ENCODE peak calls at places on chromosomes 2 and 18, in four cellular contexts. I is neuronal stem cell, O is IMR-90, P is H9. W is an unnamed sample.

GRCh38 chr2:152847067-152847466 is 128.6 kb downstream of the ARL6IP6 start:
- DNase-seq in I (no peak), P (no peak), O (peak; percentile 59), W (peak; percentile 59)

GRCh38 chr2:58067001-58067400 is 20.4 kb downstream of the VRK2 start:
- DNase-seq in I (no peak), O (no peak), P (no peak), W (no peak)

GRCh38 chr2:120434909-120435308 is 89.0 kb downstream of the INHBB start:
- DNase-seq in P (peak; percentile 33), O (no peak), I (no peak), W (no peak)

GRCh38 chr2:207067476-207067875 is 98.3 kb downstream of the KLF7 start:
- DNase-seq in I (no peak), O (no peak), P (no peak), W (peak; percentile 27)

GRCh38 chr2:127422631-127423475 is 4.6 kb downstream of the PROC start:
- DNase-seq in O (no peak), I (no peak), P (peak; percentile 79), W (peak; percentile 47)

GRCh38 chr2:62038980-62039771 is 133.7 kb downstream of the COMMD1 start:
- DNase-seq in P (no peak), I (no peak), O (peak; percentile 55), W (no peak)

GRCh38 chr2:61905372-61906186 is at the start of gene COMMD1:
- DNase-seq in P (peak; percentile 79), O (peak; percentile 60), I (peak; percentile 57), W (peak; percentile 75)

GRCh38 chr18:70422061-70422965 is 133.5 kb downstream of the SOCS6 start:
- DNase-seq in I (no peak), O (peak; percentile 93), P (no peak), W (peak; percentile 67)

GRCh38 chr2:113754989-113755689 is 1.3 kb downstream of the SLC35F5 start:
- DNase-seq in I (no peak), P (no peak), O (no peak), W (no peak)

GRCh38 chr2:119218478-119219064 is 5.1 kb upstream of the STEAP3 start:
- DNase-seq in O (peak; percentile 74), P (peak; percentile 77), I (no peak), W (peak; percentile 71)

GRCh38 chr2:66995636-66996035 is 401.5 kb upstream of the ETAA1 start:
- DNase-seq in I (no peak), O (no peak), P (no peak), W (no peak)

GRCh38 chr2:145744541-145745386 is 1224.8 kb upstream of the ZEB2 start:
- DNase-seq in O (peak; percentile 95), P (no peak), I (no peak), W (no peak)

GRCh38 chr18:2050016-2050415 is 521.3 kb downstream of the METTL4 start:
- DNase-seq in O (no peak), I (no peak), P (no peak), W (no peak)

GRCh38 chr2:2175381-2176090 is 155.5 kb downstream of the MYT1L start:
- DNase-seq in O (no peak), I (peak; percentile 9), P (no peak), W (no peak)

GRCh38 chr18:2997846-2998599 is 14.9 kb downstream of the LPIN2 start:
- DNase-seq in P (no peak), I (no peak), O (no peak), W (no peak)

GRCh38 chr2:201754683-201755415 is 25.9 kb downstream of the ALS2 start:
- DNase-seq in I (no peak), O (peak; percentile 60), P (no peak), W (no peak)

GRCh38 chr2:187542123-187542522 is 12.1 kb downstream of the TFPI start:
- DNase-seq in O (no peak), I (no peak), P (no peak), W (no peak)

GRCh38 chr2:85455552-85456090 is 37.1 kb downstream of the SH2D6 start:
- DNase-seq in O (no peak), I (no peak), P (peak; percentile 81), W (peak; percentile 87)

GRCh38 chr2:134718095-134718955 is 475 bp downstream of the TMEM163 start:
- DNase-seq in P (peak; percentile 46), I (peak; percentile 27), O (no peak), W (peak; percentile 37)

GRCh38 chr2:189318761-189319160 is 122.5 kb upstream of the WDR75 start:
- DNase-seq in O (peak; percentile 57), I (no peak), P (no peak), W (no peak)

GRCh38 chr2:181307203-181307991 is 149.8 kb upstream of the ITGA4 start:
- DNase-seq in I (no peak), P (no peak), O (no peak), W (no peak)

GRCh38 chr2:108971661-108972566 is 17.1 kb downstream of the EDAR start:
- DNase-seq in I (no peak), O (no peak), P (no peak), W (no peak)

GRCh38 chr2:158323381-158323780 is 133.2 kb downstream of the CCDC148 start:
- DNase-seq in I (no peak), P (no peak), O (no peak), W (no peak)

GRCh38 chr18:3179430-3180089 is 40.2 kb downstream of the MYOM1 start:
- DNase-seq in P (no peak), O (no peak), I (no peak), W (peak; percentile 66)

GRCh38 chr2:118875298-118875697 is 27.9 kb upstream of the EN1 start:
- DNase-seq in I (no peak), P (no peak), O (no peak), W (no peak)

GRCh38 chr2:85822766-85823165 is 66.0 kb downstream of the ST3GAL5 start:
- DNase-seq in O (no peak), I (no peak), P (no peak), W (no peak)

GRCh38 chr2:20669609-20670314 is 2.8 kb downstream of the GDF7 start:
- DNase-seq in P (peak; percentile 58), O (no peak), I (no peak), W (no peak)
- H3K4me2 ChIP-seq in P (peak overlapping the region; percentile 56), O (no peak overlapping the region), I (no peak overlapping the region), W (peak overlapping the region; percentile 3)

GRCh38 chr18:13271512-13271911 is 53.0 kb downstream of the LDLRAD4 start:
- DNase-seq in O (no peak), I (no peak), P (no peak), W (peak; percentile 61)

GRCh38 chr18:13272411-13272810 is 53.9 kb downstream of the LDLRAD4 start:
- DNase-seq in I (no peak), P (no peak), O (no peak), W (no peak)

GRCh38 chr18:13276530-13277520 is 58.3 kb downstream of the LDLRAD4 start:
- DNase-seq in I (no peak), O (no peak), P (no peak), W (peak; percentile 44)

GRCh38 chr18:13275075-13275474 is 56.5 kb downstream of the LDLRAD4 start:
- DNase-seq in P (no peak), I (no peak), O (no peak), W (no peak)

GRCh38 chr18:13273800-13274199 is 55.2 kb downstream of the LDLRAD4 start:
- DNase-seq in O (no peak), P (no peak), I (no peak), W (no peak)
- H3K27ac ChIP-seq in O (no peak overlapping the region), P (no peak overlapping the region), I (no peak overlapping the region), W (no peak overlapping the region)

DNA sequence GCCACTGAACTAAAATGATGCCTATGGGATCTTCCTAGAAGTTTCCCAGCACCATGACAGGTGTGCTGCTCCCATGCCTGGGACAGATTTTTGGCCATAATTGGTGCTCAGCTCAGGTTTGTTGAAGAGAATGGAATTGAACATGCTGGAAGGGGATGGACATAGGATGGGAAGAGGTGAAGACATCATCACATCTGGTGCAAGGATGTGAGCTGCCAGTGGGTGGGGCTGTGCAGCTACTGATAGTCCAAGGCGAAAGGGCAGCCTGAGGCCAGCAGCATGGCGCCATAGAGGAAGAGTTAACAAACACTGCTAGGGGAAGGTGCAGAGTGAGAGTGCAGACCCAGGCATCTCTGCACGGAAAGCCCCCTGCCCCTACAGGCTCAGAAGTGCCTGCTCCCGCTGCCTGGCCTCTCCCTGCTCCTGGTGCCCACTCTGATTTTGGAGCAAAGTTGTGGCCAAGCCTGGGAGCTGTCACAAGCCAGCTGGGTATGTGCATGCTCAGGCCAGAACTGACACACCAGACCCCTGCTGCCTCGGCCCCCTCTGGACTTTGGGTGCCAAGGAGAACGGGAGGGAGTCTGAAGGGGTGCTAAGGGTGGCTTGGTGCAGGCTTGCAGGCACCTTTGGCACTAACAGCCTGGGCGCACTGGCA is 178.6 kb downstream of the ZBTB7C start:
- DNase-seq in O (peak; percentile 31), P (peak; percentile 81), I (peak; percentile 61), W (peak; percentile 83)
- H3K18ac ChIP-seq in O (no peak overlapping the region), P (no peak overlapping the region), I (peak overlapping the region; percentile 86), W (no peak overlapping the region)

DNA sequence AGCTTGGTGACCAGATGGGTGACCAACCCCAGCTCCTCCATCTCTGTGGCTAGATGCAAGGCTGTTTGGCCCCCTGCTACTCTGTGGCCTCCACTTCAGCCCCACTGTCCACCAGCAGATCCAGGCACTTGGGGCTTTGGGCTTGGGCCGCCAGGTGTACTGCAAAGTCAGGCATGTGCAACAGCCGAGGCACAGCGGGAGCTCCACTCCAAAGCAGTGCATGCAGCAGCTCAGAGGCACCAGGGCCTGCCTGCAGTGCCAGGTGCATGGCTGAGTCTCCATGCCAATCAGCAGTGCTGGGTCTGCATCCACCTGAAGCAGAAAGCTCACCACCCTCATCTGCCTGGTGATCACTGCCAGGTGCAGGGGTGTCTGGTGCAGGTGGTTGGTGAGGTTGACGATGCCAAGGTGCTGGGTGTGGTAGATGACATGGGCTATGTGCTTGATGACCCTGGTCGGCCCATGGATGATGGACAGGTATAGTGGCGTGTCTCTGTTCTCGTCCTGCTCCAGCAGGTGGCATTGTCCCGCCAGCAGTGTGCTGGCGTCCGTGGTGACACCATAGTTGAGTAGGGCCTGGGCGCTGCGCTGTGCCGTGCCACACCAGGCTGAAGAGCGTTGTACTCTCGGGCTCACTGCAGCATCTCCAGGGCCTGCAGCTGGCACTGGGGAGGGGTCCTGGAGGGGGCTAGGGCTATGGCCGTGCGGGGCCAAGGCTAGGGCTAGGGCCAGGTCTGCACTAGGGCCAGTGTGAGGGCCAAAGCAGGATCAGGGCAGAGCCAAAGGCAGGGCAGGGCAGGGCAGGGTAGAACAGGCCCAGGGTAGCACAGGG is 1.0 kb upstream of the ANKRD62 start:
- DNase-seq in P (peak; percentile 72), O (no peak), I (no peak), W (peak; percentile 65)
- H3K4me2 ChIP-seq in P (no peak overlapping the region), O (no peak overlapping the region), I (no peak overlapping the region), W (no peak overlapping the region)

GRCh38 chr2:105373895-105374401 is 24.9 kb downstream of the FHL2 start:
- DNase-seq in O (no peak), I (no peak), P (no peak), W (no peak)

GRCh38 chr2:105371156-105371555 is 27.7 kb downstream of the FHL2 start:
- DNase-seq in I (no peak), O (no peak), P (no peak), W (no peak)

GRCh38 chr2:105375001-105375561 is 23.8 kb downstream of the FHL2 start:
- DNase-seq in I (no peak), P (no peak), O (peak; percentile 90), W (no peak)

GRCh38 chr2:105371810-105372209 is 27.0 kb downstream of the FHL2 start:
- DNase-seq in O (no peak), P (no peak), I (no peak), W (no peak)

GRCh38 chr2:105373344-105373781 is 25.5 kb downstream of the FHL2 start:
- DNase-seq in O (peak; percentile 59), P (no peak), I (no peak), W (no peak)
- H3K27ac ChIP-seq in O (peak overlapping the region; percentile 83), P (no peak overlapping the region), I (no peak overlapping the region), W (no peak overlapping the region)